ENCODE peak calls at places on chromosomes 6 and 20, in seven cellular contexts. One of them, this sample, is unnamed.

GRCh38 chr6:135651964-135652755 is 154.6 kb upstream of the AHI1 start:
- DNase-seq in tibial artery: no peak
- DNase-seq in cardiac fibroblast: no peak
- DNase-seq in epithelial cell of esophagus: no peak
- DNase-seq in bronchial epithelial cell: no peak
- DNase-seq in psoas muscle: no peak
- DNase-seq in body of pancreas: no peak
- DNase-seq in this sample: no peak

GRCh38 chr6:106192824-106193223 is 106.7 kb downstream of the PRDM1 start:
- DNase-seq in tibial artery: no peak
- DNase-seq in epithelial cell of esophagus: peak; percentile 67
- DNase-seq in body of pancreas: no peak
- DNase-seq in psoas muscle: no peak
- DNase-seq in bronchial epithelial cell: peak; percentile 67
- DNase-seq in cardiac fibroblast: no peak
- DNase-seq in this sample: peak; percentile 35

GRCh38 chr20:34112600-34113061 is 588 bp upstream of the EIF2S2 start:
- DNase-seq in psoas muscle: peak; percentile 68
- DNase-seq in tibial artery: peak; percentile 34
- DNase-seq in cardiac fibroblast: peak; percentile 65
- DNase-seq in epithelial cell of esophagus: peak; percentile 31
- DNase-seq in bronchial epithelial cell: peak; percentile 25
- DNase-seq in body of pancreas: peak; percentile 37
- DNase-seq in this sample: peak; percentile 56

GRCh38 chr6:42981866-42982265 is 2.5 kb upstream of the PPP2R5D start:
- DNase-seq in cardiac fibroblast: no peak
- DNase-seq in tibial artery: no peak
- DNase-seq in psoas muscle: peak; percentile 16
- DNase-seq in bronchial epithelial cell: no peak
- DNase-seq in epithelial cell of esophagus: no peak
- DNase-seq in body of pancreas: no peak
- DNase-seq in this sample: no peak

GRCh38 chr6:148157841-148158240 is 184.8 kb upstream of the SASH1 start:
- DNase-seq in body of pancreas: no peak
- DNase-seq in epithelial cell of esophagus: no peak
- DNase-seq in tibial artery: no peak
- DNase-seq in cardiac fibroblast: no peak
- DNase-seq in psoas muscle: no peak
- DNase-seq in bronchial epithelial cell: peak; percentile 9
- DNase-seq in this sample: no peak

GRCh38 chr6:145872669-145873068 is 58.1 kb upstream of the FBXO30 start:
- DNase-seq in tibial artery: no peak
- DNase-seq in cardiac fibroblast: no peak
- DNase-seq in epithelial cell of esophagus: no peak
- DNase-seq in bronchial epithelial cell: no peak
- DNase-seq in psoas muscle: no peak
- DNase-seq in body of pancreas: no peak
- DNase-seq in this sample: no peak

GRCh38 chr6:116881236-116881635 is 4.2 kb downstream of the RFX6 start:
- DNase-seq in bronchial epithelial cell: peak; percentile 16
- DNase-seq in psoas muscle: no peak
- DNase-seq in body of pancreas: no peak
- DNase-seq in cardiac fibroblast: no peak
- DNase-seq in tibial artery: no peak
- DNase-seq in epithelial cell of esophagus: peak; percentile 16
- DNase-seq in this sample: peak; percentile 4

GRCh38 chr6:31366693-31367470 is 9.9 kb upstream of the HLA-B start:
- DNase-seq in cardiac fibroblast: peak; percentile 88
- DNase-seq in tibial artery: peak; percentile 70
- DNase-seq in psoas muscle: peak; percentile 92
- DNase-seq in body of pancreas: peak; percentile 89
- DNase-seq in epithelial cell of esophagus: peak; percentile 90
- DNase-seq in bronchial epithelial cell: peak; percentile 80
- DNase-seq in this sample: peak; percentile 89

GRCh38 chr20:49303211-49303610 is 25.4 kb upstream of the ZNFX1 start:
- DNase-seq in cardiac fibroblast: peak; percentile 74
- DNase-seq in tibial artery: no peak
- DNase-seq in bronchial epithelial cell: no peak
- DNase-seq in epithelial cell of esophagus: no peak
- DNase-seq in psoas muscle: no peak
- DNase-seq in body of pancreas: no peak
- DNase-seq in this sample: peak; percentile 96

GRCh38 chr6:40336986-40337780 is 250.0 kb downstream of the LRFN2 start:
- DNase-seq in bronchial epithelial cell: no peak
- DNase-seq in body of pancreas: no peak
- DNase-seq in tibial artery: no peak
- DNase-seq in psoas muscle: no peak
- DNase-seq in epithelial cell of esophagus: no peak
- DNase-seq in cardiac fibroblast: no peak
- DNase-seq in this sample: no peak

GRCh38 chr20:39676857-39677351 is 714.8 kb downstream of the DHX35 start:
- DNase-seq in bronchial epithelial cell: peak; percentile 42
- DNase-seq in cardiac fibroblast: peak; percentile 1
- DNase-seq in epithelial cell of esophagus: peak; percentile 32
- DNase-seq in body of pancreas: peak; percentile 19
- DNase-seq in psoas muscle: no peak
- DNase-seq in tibial artery: no peak
- DNase-seq in this sample: no peak

GRCh38 chr20:62570403-62570802 is 71.9 kb upstream of the SLCO4A1 start:
- DNase-seq in cardiac fibroblast: no peak
- DNase-seq in epithelial cell of esophagus: no peak
- DNase-seq in psoas muscle: peak; percentile 67
- DNase-seq in bronchial epithelial cell: no peak
- DNase-seq in tibial artery: no peak
- DNase-seq in body of pancreas: peak; percentile 41
- DNase-seq in this sample: no peak

GRCh38 chr20:5127204-5127858 is 523 bp downstream of the CDS2 start:
- DNase-seq in body of pancreas: peak; percentile 65
- DNase-seq in psoas muscle: peak; percentile 75
- DNase-seq in cardiac fibroblast: peak; percentile 38
- DNase-seq in tibial artery: peak; percentile 48
- DNase-seq in epithelial cell of esophagus: peak; percentile 55
- DNase-seq in bronchial epithelial cell: peak; percentile 43
- DNase-seq in this sample: peak; percentile 32

DNA sequence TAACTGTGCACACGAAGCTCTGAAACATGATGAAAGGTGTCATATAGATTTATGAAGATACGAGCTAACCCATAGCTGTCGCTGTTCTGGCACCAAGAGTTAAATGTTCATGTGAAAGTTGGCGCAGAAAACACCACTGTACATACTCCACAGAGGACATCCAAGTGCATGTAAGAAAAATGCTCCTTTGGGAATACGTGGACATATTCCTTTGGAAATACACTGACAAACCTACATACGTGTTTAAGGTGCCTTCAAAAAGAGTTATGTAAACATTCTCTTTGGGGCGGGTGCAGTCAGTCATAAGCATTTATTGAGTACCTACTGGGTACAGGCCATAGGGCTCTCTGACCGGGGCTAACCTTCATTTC is 723 bp upstream of the ARID1B start:
- DNase-seq in tibial artery: no peak
- DNase-seq in bronchial epithelial cell: peak; percentile 51
- DNase-seq in epithelial cell of esophagus: peak; percentile 36
- DNase-seq in cardiac fibroblast: peak; percentile 56
- DNase-seq in body of pancreas: peak; percentile 28
- DNase-seq in psoas muscle: no peak
- DNase-seq in this sample: peak; percentile 67
- TF ChIP-seq CTCF in tibial artery: no peak
- TF ChIP-seq CTCF in bronchial epithelial cell: no peak
- TF ChIP-seq CTCF in epithelial cell of esophagus: no peak
- TF ChIP-seq CTCF in cardiac fibroblast: peak; percentile 3
- TF ChIP-seq CTCF in body of pancreas: no peak
- TF ChIP-seq CTCF in psoas muscle: no peak
- TF ChIP-seq CTCF in this sample: no peak

GRCh38 chr6:16243664-16244063 is 5.3 kb downstream of the GMPR start:
- DNase-seq in bronchial epithelial cell: no peak
- DNase-seq in epithelial cell of esophagus: no peak
- DNase-seq in psoas muscle: no peak
- DNase-seq in body of pancreas: no peak
- DNase-seq in cardiac fibroblast: no peak
- DNase-seq in tibial artery: no peak
- DNase-seq in this sample: no peak
- TF ChIP-seq CTCF in bronchial epithelial cell: no peak
- TF ChIP-seq CTCF in epithelial cell of esophagus: no peak
- TF ChIP-seq CTCF in psoas muscle: no peak
- TF ChIP-seq CTCF in body of pancreas: no peak
- TF ChIP-seq CTCF in cardiac fibroblast: no peak
- TF ChIP-seq CTCF in tibial artery: no peak
- TF ChIP-seq CTCF in this sample: no peak

GRCh38 chr6:11806561-11807317 is 28.1 kb upstream of the ADTRP start:
- DNase-seq in psoas muscle: no peak
- DNase-seq in tibial artery: no peak
- DNase-seq in bronchial epithelial cell: peak; percentile 94
- DNase-seq in epithelial cell of esophagus: peak; percentile 76
- DNase-seq in cardiac fibroblast: no peak
- DNase-seq in body of pancreas: no peak
- DNase-seq in this sample: no peak
- TF ChIP-seq CTCF in psoas muscle: no peak
- TF ChIP-seq CTCF in tibial artery: no peak
- TF ChIP-seq CTCF in bronchial epithelial cell: no peak
- TF ChIP-seq CTCF in epithelial cell of esophagus: no peak
- TF ChIP-seq CTCF in cardiac fibroblast: no peak
- TF ChIP-seq CTCF in body of pancreas: no peak
- TF ChIP-seq CTCF in this sample: no peak

GRCh38 chr6:17211101-17211500 is 70.1 kb upstream of the RBM24 start:
- DNase-seq in bronchial epithelial cell: no peak
- DNase-seq in psoas muscle: no peak
- DNase-seq in cardiac fibroblast: no peak
- DNase-seq in body of pancreas: no peak
- DNase-seq in tibial artery: no peak
- DNase-seq in epithelial cell of esophagus: no peak
- DNase-seq in this sample: no peak
- TF ChIP-seq CTCF in bronchial epithelial cell: no peak
- TF ChIP-seq CTCF in psoas muscle: no peak
- TF ChIP-seq CTCF in cardiac fibroblast: no peak
- TF ChIP-seq CTCF in body of pancreas: no peak
- TF ChIP-seq CTCF in tibial artery: no peak
- TF ChIP-seq CTCF in epithelial cell of esophagus: no peak
- TF ChIP-seq CTCF in this sample: no peak

GRCh38 chr6:70289299-70289698 is 13.6 kb downstream of the COL9A1 start:
- DNase-seq in psoas muscle: no peak
- DNase-seq in tibial artery: no peak
- DNase-seq in cardiac fibroblast: no peak
- DNase-seq in bronchial epithelial cell: no peak
- DNase-seq in epithelial cell of esophagus: no peak
- DNase-seq in body of pancreas: no peak
- DNase-seq in this sample: no peak
- TF ChIP-seq CTCF in psoas muscle: no peak
- TF ChIP-seq CTCF in tibial artery: no peak
- TF ChIP-seq CTCF in cardiac fibroblast: peak; percentile 11
- TF ChIP-seq CTCF in bronchial epithelial cell: no peak
- TF ChIP-seq CTCF in epithelial cell of esophagus: peak; percentile 23
- TF ChIP-seq CTCF in body of pancreas: peak; percentile 20
- TF ChIP-seq CTCF in this sample: no peak

GRCh38 chr6:168451805-168452204 is 10.8 kb downstream of the SMOC2 start:
- DNase-seq in bronchial epithelial cell: no peak
- DNase-seq in body of pancreas: no peak
- DNase-seq in psoas muscle: no peak
- DNase-seq in epithelial cell of esophagus: no peak
- DNase-seq in cardiac fibroblast: no peak
- DNase-seq in tibial artery: no peak
- DNase-seq in this sample: no peak
- TF ChIP-seq CTCF in bronchial epithelial cell: peak; percentile 21
- TF ChIP-seq CTCF in body of pancreas: peak; percentile 15
- TF ChIP-seq CTCF in psoas muscle: no peak
- TF ChIP-seq CTCF in epithelial cell of esophagus: peak; percentile 24
- TF ChIP-seq CTCF in cardiac fibroblast: peak; percentile 26
- TF ChIP-seq CTCF in tibial artery: peak; percentile 35
- TF ChIP-seq CTCF in this sample: peak; percentile 54

This sample was measured in fibroblast of the aortic adventitia.